ENCODE peak calls at places on chromosome 21, in four cellular contexts. One of them, this sample, is unnamed. For H3K27me3 and H3K4me1, the result is how much of the 10 kb centered on the place peaks cover.

GRCh38 chr21:38984982-38985422 is 179.3 kb downstream of the ETS2 start:
- DNase-seq in Panc1: no peak
- DNase-seq in stomach: no peak
- DNase-seq in ovary: peak
- DNase-seq in this sample: no peak

GRCh38 chr21:36125513-36126121 is 9.3 kb upstream of the CBR3 start:
- DNase-seq in Panc1: no peak
- DNase-seq in stomach: peak
- DNase-seq in ovary: peak
- DNase-seq in this sample: no peak

GRCh38 chr21:41168391-41169257 is 664 bp downstream of the BACE2 start:
- DNase-seq in Panc1: no peak
- DNase-seq in stomach: peak
- DNase-seq in ovary: peak
- DNase-seq in this sample: peak

GRCh38 chr21:38938343-38938742 is 132.6 kb downstream of the ETS2 start:
- DNase-seq in Panc1: no peak
- DNase-seq in stomach: no peak
- DNase-seq in ovary: no peak
- DNase-seq in this sample: no peak

GRCh38 chr21:26154776-26155175 is 15.8 kb downstream of the APP start:
- DNase-seq in Panc1: no peak
- DNase-seq in stomach: no peak
- DNase-seq in ovary: no peak
- DNase-seq in this sample: no peak

GRCh38 chr21:35940074-35940927 is 120.0 kb downstream of the SETD4 start:
- DNase-seq in Panc1: peak
- DNase-seq in stomach: peak
- DNase-seq in ovary: peak
- DNase-seq in this sample: no peak

GRCh38 chr21:9730866-9731265 is 790.5 kb upstream of the TPTE start:
- DNase-seq in Panc1: no peak
- DNase-seq in stomach: no peak
- DNase-seq in ovary: no peak
- DNase-seq in this sample: no peak

GRCh38 chr21:21436012-21436545 is 437.9 kb downstream of the NCAM2 start:
- DNase-seq in Panc1: no peak
- DNase-seq in stomach: no peak
- DNase-seq in ovary: no peak
- DNase-seq in this sample: no peak

GRCh38 chr21:27803571-27803970 is 836.7 kb upstream of the ADAMTS5 start:
- DNase-seq in Panc1: no peak
- DNase-seq in stomach: no peak
- DNase-seq in ovary: no peak
- DNase-seq in this sample: no peak

GRCh38 chr21:21712761-21713558 is 714.8 kb downstream of the NCAM2 start:
- DNase-seq in Panc1: no peak
- DNase-seq in stomach: no peak
- DNase-seq in ovary: no peak
- DNase-seq in this sample: no peak

GRCh38 chr21:35359076-35359475 is 310.0 kb upstream of the RUNX1 start:
- DNase-seq in Panc1: no peak
- DNase-seq in stomach: no peak
- DNase-seq in ovary: no peak
- DNase-seq in this sample: no peak

GRCh38 chr21:27771938-27772505 is 805.1 kb upstream of the ADAMTS5 start:
- DNase-seq in Panc1: no peak
- DNase-seq in stomach: no peak
- DNase-seq in ovary: no peak
- DNase-seq in this sample: no peak

GRCh38 chr21:39119696-39120290 is 63.5 kb downstream of the PSMG1 start:
- DNase-seq in Panc1: no peak
- DNase-seq in stomach: no peak
- DNase-seq in ovary: no peak
- DNase-seq in this sample: no peak

GRCh38 chr21:41130883-41131282 is 37.1 kb upstream of the BACE2 start:
- DNase-seq in Panc1: no peak
- DNase-seq in stomach: no peak
- DNase-seq in ovary: no peak
- DNase-seq in this sample: no peak

GRCh38 chr21:36773111-36773510 is 74.2 kb downstream of the SIM2 start:
- DNase-seq in Panc1: no peak
- DNase-seq in stomach: peak
- DNase-seq in ovary: peak
- DNase-seq in this sample: no peak

GRCh38 chr21:24225432-24225831 is 1381.8 kb downstream of the MRPL39 start:
- DNase-seq in Panc1: no peak
- DNase-seq in stomach: no peak
- DNase-seq in ovary: no peak
- DNase-seq in this sample: no peak

GRCh38 chr21:34546556-34546955 is 34.5 kb upstream of the KCNE1 start:
- DNase-seq in Panc1: no peak
- DNase-seq in stomach: no peak
- DNase-seq in ovary: no peak
- DNase-seq in this sample: no peak

GRCh38 chr21:37522641-37523295 is 156.2 kb downstream of the DYRK1A start:
- DNase-seq in Panc1: no peak
- DNase-seq in stomach: no peak
- DNase-seq in ovary: no peak
- DNase-seq in this sample: no peak

GRCh38 chr21:39115659-39116235 is 67.5 kb downstream of the PSMG1 start:
- DNase-seq in Panc1: no peak
- DNase-seq in stomach: no peak
- DNase-seq in ovary: no peak
- DNase-seq in this sample: no peak

GRCh38 chr21:15549671-15550070 is 180.1 kb upstream of the USP25 start:
- DNase-seq in Panc1: no peak
- DNase-seq in stomach: no peak
- DNase-seq in ovary: no peak
- DNase-seq in this sample: no peak

GRCh38 chr21:37507716-37508115 is 141.1 kb downstream of the DYRK1A start:
- DNase-seq in Panc1: no peak
- DNase-seq in stomach: no peak
- DNase-seq in ovary: no peak
- DNase-seq in this sample: no peak

GRCh38 chr21:17512245-17513213 is at the start of gene CXADR:
- DNase-seq in Panc1: no peak
- DNase-seq in stomach: peak
- DNase-seq in ovary: peak
- DNase-seq in this sample: peak

GRCh38 chr21:30984897-30985296 is 53.4 kb downstream of the KRTAP19-8 start:
- DNase-seq in Panc1: no peak
- DNase-seq in stomach: no peak
- DNase-seq in ovary: no peak
- DNase-seq in this sample: no peak

GRCh38 chr21:38660333-38661295 is 145.1 kb upstream of the ETS2 start:
- DNase-seq in Panc1: no peak
- DNase-seq in stomach: no peak
- DNase-seq in ovary: peak
- DNase-seq in this sample: peak

DNA sequence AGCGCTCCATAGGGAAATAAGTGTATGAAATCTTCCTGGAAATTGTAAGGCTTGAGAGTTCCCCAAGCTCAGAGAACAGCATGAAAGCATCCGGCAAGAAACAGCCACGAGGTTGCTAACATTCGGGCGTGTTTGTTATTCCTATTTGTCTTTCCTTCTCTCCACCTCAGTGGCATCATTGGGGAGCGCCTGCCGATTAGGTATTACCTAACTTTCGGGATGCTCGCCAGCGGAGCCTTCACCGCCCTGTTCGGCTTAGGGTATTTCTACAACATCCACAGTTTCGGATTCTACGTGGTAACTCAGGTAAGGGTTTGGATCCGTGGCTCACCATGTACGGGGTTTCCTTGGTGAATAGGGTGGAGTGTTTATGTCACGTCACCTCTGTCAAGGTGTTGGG is 25.7 kb downstream of the SLC37A1 start:
- DNase-seq in Panc1: no peak
- DNase-seq in stomach: peak
- DNase-seq in ovary: no peak
- DNase-seq in this sample: peak
- H3K27me3 ChIP-seq in Panc1: under half
- H3K27me3 ChIP-seq in stomach: under half
- H3K27me3 ChIP-seq in ovary: under half
- H3K27me3 ChIP-seq in this sample: under half

DNA sequence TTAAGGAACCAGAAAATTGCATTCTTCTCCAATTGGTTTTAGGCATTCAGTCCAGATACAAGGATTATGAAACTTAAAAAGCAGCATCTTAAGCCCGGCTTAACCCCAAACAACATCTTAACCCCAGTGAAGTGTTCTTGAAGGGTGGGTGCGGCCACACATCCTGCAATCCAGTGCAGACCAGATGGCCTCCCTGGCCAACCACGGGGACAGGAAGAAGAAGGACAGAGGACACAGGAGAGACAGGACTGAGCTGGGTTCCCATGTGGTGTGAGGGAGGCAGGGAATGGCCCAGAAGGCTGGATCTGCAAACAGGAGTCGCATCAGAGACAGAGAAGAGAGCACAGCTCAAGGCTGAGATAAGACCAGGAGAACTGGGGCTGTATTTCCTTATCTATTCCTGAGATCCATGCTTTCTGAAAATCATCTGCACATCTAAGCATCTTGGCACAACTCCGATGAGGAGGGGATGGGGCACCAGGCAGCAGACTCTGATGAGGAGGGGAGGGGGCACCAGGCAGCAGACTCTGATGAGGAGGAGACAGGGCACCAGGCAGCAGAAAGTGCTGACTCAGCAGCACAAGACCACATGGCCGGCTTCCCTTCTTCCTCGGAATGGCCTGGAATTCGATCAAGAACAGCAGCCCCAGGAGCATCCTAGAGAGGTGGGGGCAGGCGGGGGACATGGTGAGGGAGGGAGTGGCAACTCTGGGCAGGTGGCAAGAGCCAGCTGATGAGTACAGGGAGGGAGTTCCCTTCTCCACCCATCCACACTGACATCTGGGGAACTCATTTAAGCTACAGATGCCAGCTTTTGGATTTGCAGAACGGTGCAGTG is 26.6 kb downstream of the ABCG1 start:
- DNase-seq in Panc1: no peak
- DNase-seq in stomach: no peak
- DNase-seq in ovary: no peak
- DNase-seq in this sample: no peak
- H3K4me1 ChIP-seq in Panc1: under half
- H3K4me1 ChIP-seq in stomach: under half
- H3K4me1 ChIP-seq in ovary: under half
- H3K4me1 ChIP-seq in this sample: under half

GRCh38 chr21:45887788-45888187 is 93.8 kb upstream of the COL6A1 start:
- DNase-seq in Panc1: no peak
- DNase-seq in stomach: no peak
- DNase-seq in ovary: no peak
- DNase-seq in this sample: no peak

GRCh38 chr21:45888361-45889009 is 93.1 kb upstream of the COL6A1 start:
- DNase-seq in Panc1: no peak
- DNase-seq in stomach: no peak
- DNase-seq in ovary: no peak
- DNase-seq in this sample: no peak

GRCh38 chr21:45885597-45885929 is 96.0 kb upstream of the COL6A1 start:
- DNase-seq in Panc1: no peak
- DNase-seq in stomach: no peak
- DNase-seq in ovary: no peak
- DNase-seq in this sample: no peak

GRCh38 chr21:45887121-45887611 is 94.4 kb upstream of the COL6A1 start:
- DNase-seq in Panc1: no peak
- DNase-seq in stomach: no peak
- DNase-seq in ovary: no peak
- DNase-seq in this sample: no peak

DNA sequence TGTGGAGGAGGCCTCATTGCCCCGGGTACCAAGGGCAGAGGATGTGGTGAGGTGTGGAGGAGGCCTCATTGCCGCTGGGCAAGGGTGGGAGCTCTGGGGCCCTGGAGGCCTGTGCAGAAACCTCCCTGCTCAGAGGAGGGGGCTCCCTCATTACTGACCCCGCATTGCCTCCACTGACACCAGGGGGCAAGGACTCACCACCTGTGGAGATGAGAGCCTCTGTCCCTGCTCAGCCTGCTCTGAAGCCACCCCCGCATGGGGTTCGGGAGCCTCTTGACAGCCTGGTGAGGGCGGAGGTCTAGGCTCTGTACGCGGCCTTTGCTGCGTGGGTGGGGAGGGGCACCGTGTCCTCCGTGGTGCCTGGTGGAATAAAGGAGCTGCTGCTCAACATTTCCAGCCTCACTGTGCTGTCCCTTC is 95.0 kb upstream of the COL6A1 start:
- DNase-seq in Panc1: no peak
- DNase-seq in stomach: no peak
- DNase-seq in ovary: no peak
- DNase-seq in this sample: no peak
- H3K27ac ChIP-seq in Panc1: no peak
- H3K27ac ChIP-seq in stomach: no peak
- H3K27ac ChIP-seq in ovary: no peak
- H3K27ac ChIP-seq in this sample: no peak

GRCh38 chr21:33125981-33126380 is 56.0 kb downstream of the OLIG1 start:
- DNase-seq in Panc1: no peak
- DNase-seq in stomach: no peak
- DNase-seq in ovary: no peak
- DNase-seq in this sample: no peak

GRCh38 chr21:33121715-33122475 is 52.0 kb downstream of the OLIG1 start:
- DNase-seq in Panc1: no peak
- DNase-seq in stomach: no peak
- DNase-seq in ovary: no peak
- DNase-seq in this sample: no peak

GRCh38 chr21:33124879-33125278 is 54.9 kb downstream of the OLIG1 start:
- DNase-seq in Panc1: no peak
- DNase-seq in stomach: no peak
- DNase-seq in ovary: no peak
- DNase-seq in this sample: no peak

GRCh38 chr21:33122507-33122906 is 52.6 kb downstream of the OLIG1 start:
- DNase-seq in Panc1: no peak
- DNase-seq in stomach: no peak
- DNase-seq in ovary: no peak
- DNase-seq in this sample: no peak

DNA sequence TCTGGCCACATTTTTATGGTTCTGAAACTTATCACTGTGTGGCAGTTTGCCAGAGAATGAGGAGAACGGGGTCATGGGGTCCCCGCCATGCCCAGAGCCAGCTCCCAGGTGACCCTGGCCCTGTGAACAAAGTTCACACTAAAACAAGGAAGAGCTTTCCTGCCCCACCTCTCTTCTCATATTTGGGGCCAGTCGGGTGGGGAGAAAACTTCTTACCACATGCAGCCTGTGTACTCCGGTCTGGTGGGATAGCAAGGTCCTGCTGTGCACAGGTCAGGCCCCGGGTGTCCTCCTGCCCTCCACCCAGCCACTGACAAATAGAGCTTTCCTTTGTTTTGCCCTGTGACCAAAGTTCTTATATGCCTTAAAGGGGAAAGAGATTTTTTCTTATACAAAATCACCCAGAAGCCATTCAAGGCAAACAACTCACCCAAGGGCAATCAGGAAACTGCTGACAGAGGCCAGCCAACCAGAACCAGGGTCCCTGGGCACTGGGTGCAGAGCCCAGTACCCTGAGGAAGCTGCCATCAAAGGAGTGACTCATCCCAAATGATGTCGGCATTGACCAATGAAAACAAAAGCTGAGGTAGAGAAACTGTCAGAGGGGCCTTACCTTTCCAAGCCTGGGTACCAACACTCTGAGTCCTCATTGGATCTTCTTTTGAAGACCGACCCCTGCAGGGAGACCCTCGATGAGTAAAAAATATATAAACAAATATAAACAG is 53.6 kb downstream of the OLIG1 start:
- DNase-seq in Panc1: no peak
- DNase-seq in stomach: no peak
- DNase-seq in ovary: no peak
- DNase-seq in this sample: no peak
- H3K27me3 ChIP-seq in Panc1: under half
- H3K27me3 ChIP-seq in stomach: under half
- H3K27me3 ChIP-seq in ovary: under half
- H3K27me3 ChIP-seq in this sample: under half

This sample was measured in Peyer's patch.